ENCODE peak calls at places on chromosomes 11 and 22, in nine cellular contexts. J is stomach, O is ovary, F is A549, A is sigmoid colon, V is GM12878, K is transverse colon, S is tibial nerve, P is H1. Y is an unnamed sample. For H3K9me3, the result is how much of the 10 kb centered on the place peaks cover.

GRCh38 chr11:848988-849824 is 6.6 kb downstream of the TSPAN4 start:
- DNase-seq in J (no peak), O (no peak), V (no peak), F (no peak), A (no peak), S (no peak), P (no peak), K (no peak), Y (peak)

GRCh38 chr11:7830740-7831139 is 34.0 kb upstream of the OR5P2 start:
- DNase-seq in J (no peak), P (no peak), O (no peak), F (no peak), S (no peak), A (no peak), V (no peak), K (no peak), Y (no peak)

GRCh38 chr11:109040303-109040702 is 375.4 kb downstream of the DDX10 start:
- DNase-seq in J (no peak), A (no peak), F (no peak), K (no peak), V (no peak), S (no peak), P (peak), O (no peak), Y (no peak)

GRCh38 chr11:119460582-119460981 is 37.6 kb upstream of the THY1 start:
- DNase-seq in P (no peak), A (no peak), K (no peak), F (no peak), O (no peak), V (no peak), S (no peak), J (no peak), Y (no peak)

GRCh38 chr11:34924714-34925113 is 8.3 kb downstream of the PDHX start:
- DNase-seq in P (no peak), A (no peak), S (no peak), K (no peak), V (no peak), O (no peak), F (no peak), J (no peak), Y (no peak)

GRCh38 chr11:117827521-117828511 is 3.3 kb upstream of the FXYD2 start:
- DNase-seq in O (no peak), K (peak), A (peak), V (no peak), J (peak), F (no peak), P (no peak), S (no peak), Y (peak)

GRCh38 chr11:95092549-95093324 is 3.1 kb downstream of the ENDOD1 start:
- DNase-seq in A (no peak), S (no peak), P (no peak), O (no peak), J (no peak), F (peak), K (peak), V (no peak), Y (no peak)

GRCh38 chr11:122271747-122272146 is 155.7 kb upstream of the BLID start:
- DNase-seq in J (no peak), O (no peak), S (no peak), V (no peak), F (no peak), P (no peak), A (no peak), K (no peak), Y (no peak)

GRCh38 chr11:120248551-120249278 is 8.8 kb downstream of the POU2F3 start:
- DNase-seq in O (no peak), P (no peak), A (no peak), K (no peak), J (no peak), V (peak), F (no peak), S (no peak), Y (no peak)

GRCh38 chr11:94895451-94895850 is 77.9 kb downstream of the CWC15 start:
- DNase-seq in K (no peak), J (no peak), O (no peak), V (no peak), A (no peak), F (no peak), S (no peak), P (no peak), Y (no peak)

GRCh38 chr22:22691055-22691454 is 46.6 kb downstream of the GGTLC2 start:
- DNase-seq in A (no peak), P (no peak), F (no peak), J (no peak), V (no peak), K (no peak), S (no peak), O (no peak), Y (no peak)

GRCh38 chr11:118074785-118075184 is 2.1 kb upstream of the TMPRSS4 start:
- DNase-seq in O (no peak), A (no peak), K (peak), V (no peak), J (peak), P (no peak), F (no peak), S (no peak), Y (no peak)

GRCh38 chr11:59918987-59919589 is 19.1 kb upstream of the OOSP1 start:
- DNase-seq in V (no peak), A (no peak), F (peak), J (peak), P (no peak), O (no peak), S (no peak), K (peak), Y (no peak)

GRCh38 chr11:119421941-119422504 is 949 bp downstream of the THY1 start:
- DNase-seq in F (no peak), J (no peak), P (no peak), V (no peak), O (no peak), A (no peak), K (no peak), S (no peak), Y (peak)

GRCh38 chr11:131748146-131749050 is 378.0 kb downstream of the NTM start:
- DNase-seq in O (no peak), P (no peak), F (peak), A (peak), V (no peak), K (peak), J (peak), S (peak), Y (no peak)

DNA sequence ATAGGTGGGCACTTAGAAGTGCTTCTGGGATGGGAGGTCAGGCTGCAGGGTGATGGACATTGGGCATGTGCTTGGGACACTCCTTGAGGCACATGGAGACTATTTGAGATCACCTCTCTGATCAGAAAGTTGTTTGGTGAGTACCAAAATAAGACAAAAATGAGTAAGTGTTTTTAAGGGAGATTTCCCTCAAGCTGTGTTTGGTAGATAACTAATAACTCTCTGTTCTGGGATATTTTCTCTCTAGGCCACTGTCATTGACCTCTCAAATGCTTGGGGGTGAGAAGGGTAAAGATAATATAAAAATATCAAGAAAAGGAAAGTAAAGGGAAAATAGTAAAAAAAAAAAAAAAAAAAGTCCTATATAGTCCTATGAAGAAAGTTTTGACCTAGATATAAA is 117.8 kb downstream of the TEAD1 start:
- DNase-seq in V (no peak), A (no peak), P (no peak), O (no peak), J (no peak), K (no peak), S (no peak), F (no peak), Y (no peak)
- H3K27ac ChIP-seq in V (no peak), A (no peak), P (no peak), O (no peak), J (no peak), K (no peak), S (no peak), F (no peak), Y (no peak)

DNA sequence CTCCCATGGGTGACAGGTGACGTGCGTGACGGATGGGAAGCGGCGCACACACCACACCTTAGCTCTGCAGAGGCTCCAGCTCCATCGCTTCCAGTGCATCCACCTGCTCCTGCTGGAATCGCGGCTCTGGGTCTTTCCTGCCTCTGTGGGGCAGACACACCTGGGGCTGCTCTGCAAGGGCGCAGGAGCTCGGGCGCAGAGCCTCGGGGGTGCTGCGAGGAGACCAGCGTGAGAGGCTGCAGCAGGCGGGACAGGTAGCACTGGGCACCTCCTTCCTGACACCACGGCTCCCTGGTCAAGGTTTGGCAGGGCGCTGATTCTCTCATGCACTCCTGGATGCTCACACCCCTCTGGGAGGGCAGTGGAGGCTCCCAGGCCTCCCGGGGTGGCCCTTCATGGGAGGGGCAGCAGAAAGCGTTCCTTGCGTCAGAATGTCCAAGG is 1494.3 kb downstream of the BRD1 start:
- DNase-seq in P (no peak), O (no peak), K (no peak), F (no peak), S (no peak), A (no peak), J (no peak), V (no peak), Y (no peak)
- H3K9me3 ChIP-seq in P (under half), O (under half), K (under half), F (under half), S (under half), A (under half), J (under half), V (under half), Y (under half)

GRCh38 chr11:101113540-101113939 is 16.1 kb downstream of the PGR start:
- DNase-seq in A (no peak), O (no peak), J (no peak), S (no peak), F (no peak), K (no peak), P (no peak), V (no peak), Y (no peak)
- TF ChIP-seq EP300 in A (no peak), O (no peak), J (no peak), S (no peak), F (no peak), K (no peak), P (no peak), V (no peak), Y (no peak)

DNA sequence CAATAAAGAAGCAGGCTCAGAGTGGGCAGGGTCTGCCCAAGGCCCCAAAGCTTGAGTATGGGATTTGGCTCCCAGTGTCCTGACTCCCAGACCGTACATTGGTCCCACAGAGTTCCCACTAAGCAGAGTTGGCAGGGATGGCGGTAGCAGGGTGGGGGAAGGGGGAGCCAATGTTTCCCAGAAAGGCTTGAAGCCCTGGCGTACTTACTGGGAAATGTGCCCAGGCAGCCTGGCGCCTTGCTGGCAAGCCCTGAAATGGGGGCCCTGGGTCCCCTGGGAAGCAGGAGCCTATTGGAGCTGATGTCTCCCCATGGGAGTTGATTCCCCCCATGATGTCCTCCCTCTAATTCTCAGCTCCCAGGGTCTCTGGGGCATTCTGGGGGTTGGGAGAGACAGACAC is 9.3 kb downstream of the ARHGEF17 start:
- DNase-seq in J (peak), A (peak), S (no peak), O (peak), V (no peak), P (no peak), F (no peak), K (peak), Y (no peak)
- H3K27ac ChIP-seq in J (peak), A (peak), S (peak), O (no peak), V (no peak), P (no peak), F (no peak), K (peak), Y (peak)

GRCh38 chr11:70819022-70819421 is 420.7 kb downstream of the CTTN start:
- DNase-seq in J (no peak), V (no peak), P (no peak), K (no peak), A (no peak), S (no peak), O (no peak), F (no peak), Y (no peak)
- H3K9me3 ChIP-seq in J (under half), V (under half), P (under half), K (under half), A (under half), S (under half), O (under half), F (under half), Y (under half)

DNA sequence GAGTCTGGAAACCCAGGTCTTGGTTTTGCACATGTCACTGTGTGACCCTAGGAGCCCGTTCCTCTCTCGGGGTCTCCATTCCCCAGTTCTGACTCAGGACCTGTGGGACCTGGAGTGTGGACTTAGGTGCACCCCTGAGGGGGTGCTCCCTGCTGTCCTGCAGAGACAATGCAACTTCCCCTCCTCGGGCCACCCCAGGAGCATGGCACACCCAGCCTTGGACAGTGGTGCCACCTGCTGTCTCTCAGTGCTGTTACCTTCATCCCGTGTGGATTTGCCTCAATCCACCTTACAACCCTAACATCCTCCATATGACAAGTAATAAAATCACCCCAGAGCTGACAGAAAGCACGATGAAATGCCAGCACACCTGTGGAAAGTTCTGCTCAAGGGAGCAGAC is 27.5 kb upstream of the CRYBB3 start:
- DNase-seq in K (peak), P (no peak), J (peak), S (no peak), O (no peak), A (no peak), V (no peak), F (peak), Y (peak)
- TF ChIP-seq EP300 in K (no peak), P (no peak), J (no peak), S (no peak), O (no peak), A (no peak), V (no peak), F (no peak), Y (no peak)

DNA sequence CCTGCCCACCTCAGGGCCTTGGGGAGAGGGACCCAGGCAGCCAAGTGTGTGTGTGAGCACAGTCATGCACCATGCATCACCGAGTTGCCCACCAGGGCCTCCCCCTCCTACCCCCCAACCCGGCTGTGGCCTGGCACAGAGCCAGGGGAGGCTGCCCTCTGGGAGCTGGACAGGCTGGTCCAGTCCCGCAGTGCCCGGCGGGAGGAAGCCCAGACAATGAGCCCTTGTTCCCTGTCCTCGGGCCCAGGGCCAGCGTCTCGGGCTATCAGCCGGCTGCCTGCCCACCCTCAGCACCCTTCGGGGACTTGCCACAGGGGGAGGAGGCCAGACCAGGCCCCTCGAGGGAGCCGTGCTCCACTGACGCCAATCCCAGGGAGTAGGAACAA is 4.5 kb downstream of the LRRC75B start:
- DNase-seq in F (no peak), S (peak), A (peak), P (no peak), V (no peak), J (peak), K (no peak), O (peak), Y (peak)
- H3K27ac ChIP-seq in F (no peak), S (peak), A (peak), P (no peak), V (no peak), J (peak), K (no peak), O (no peak), Y (no peak)

DNA sequence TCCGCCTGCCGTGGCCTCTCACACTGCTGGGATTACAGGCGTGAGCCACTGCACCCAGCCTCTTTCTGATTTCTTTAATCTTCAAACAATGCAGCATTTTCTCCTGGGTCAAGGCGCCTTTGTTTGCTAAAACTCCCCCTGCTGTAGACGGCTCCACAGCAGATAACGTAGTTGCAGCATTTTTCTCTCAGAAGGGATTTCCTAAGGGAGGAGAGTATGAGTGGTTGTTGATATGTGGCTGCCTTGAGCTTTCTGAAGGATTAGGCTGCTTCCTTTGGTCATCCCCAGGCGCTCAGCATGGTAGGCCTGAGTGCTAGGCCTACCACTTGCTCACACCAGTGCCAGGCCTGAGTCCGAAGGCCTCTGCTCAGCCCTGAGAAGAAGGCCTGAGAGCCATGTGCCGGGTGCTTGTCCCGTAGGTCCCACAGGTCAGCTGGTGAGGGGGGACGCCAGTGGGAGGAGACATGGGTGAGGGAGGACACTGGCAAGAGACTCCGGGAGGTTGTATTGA is 18.1 kb downstream of the SMARCB1 start:
- DNase-seq in P (no peak), V (no peak), J (no peak), S (no peak), K (no peak), A (no peak), F (no peak), O (no peak), Y (no peak)
- H3K9me3 ChIP-seq in P (under half), V (under half), J (under half), S (under half), K (under half), A (under half), F (under half), O (under half), Y (under half)

GRCh38 chr11:2510626-2511402 is 66.0 kb downstream of the KCNQ1 start:
- DNase-seq in P (no peak), K (peak), S (peak), J (peak), V (no peak), O (peak), A (no peak), F (no peak), Y (peak)
- TF ChIP-seq EP300 in P (no peak), K (no peak), S (no peak), J (no peak), V (no peak), O (no peak), A (no peak), F (no peak), Y (no peak)

GRCh38 chr22:46239261-46240048 is 10.6 kb downstream of the CDPF1 start:
- DNase-seq in J (no peak), S (no peak), A (no peak), F (no peak), P (no peak), K (no peak), O (no peak), V (no peak), Y (no peak)
- H3K27ac ChIP-seq in J (peak), S (no peak), A (peak), F (no peak), P (no peak), K (peak), O (no peak), V (no peak), Y (no peak)

Y was measured in upper lobe of left lung.